ENCODE peak calls at places on chromosome 18, in nine cellular contexts. O, E, M, P, U, Z, F, Y and T are unnamed samples.

GRCh38 chr18:371616-371998 is 103.8 kb upstream of the THOC1 start:
- DNase-seq in O (no peak), E (no peak), M (no peak), P (no peak), U (no peak), Z (no peak), F (no peak), Y (peak; percentile 33), T (no peak)

GRCh38 chr18:79988925-79989361 is 580 bp upstream of the TXNL4A start:
- DNase-seq in O (no peak), E (peak; percentile 59), M (peak; percentile 57), P (peak; percentile 47), U (peak; percentile 33), Z (peak; percentile 33), F (no peak), Y (peak; percentile 62), T (peak; percentile 55)

GRCh38 chr18:2425426-2426317 is 145.6 kb downstream of the METTL4 start:
- DNase-seq in O (no peak), E (peak; percentile 28), M (no peak), P (peak; percentile 39), U (peak; percentile 9), Z (no peak), F (no peak), Y (peak; percentile 34), T (no peak)

GRCh38 chr18:2654105-2654827 is 1.3 kb upstream of the SMCHD1 start:
- DNase-seq in O (no peak), E (peak; percentile 3), M (no peak), P (no peak), U (peak; percentile 56), Z (no peak), F (no peak), Y (no peak), T (no peak)

GRCh38 chr18:73793386-73793785 is 354.2 kb downstream of the FBXO15 start:
- DNase-seq in O (no peak), E (peak; percentile 75), M (no peak), P (no peak), U (peak; percentile 70), Z (no peak), F (no peak), Y (no peak), T (no peak)

GRCh38 chr18:49031511-49032188 is 80.9 kb upstream of the SMAD7 start:
- DNase-seq in O (peak; percentile 13), E (no peak), M (no peak), P (no peak), U (no peak), Z (no peak), F (no peak), Y (no peak), T (no peak)

GRCh38 chr18:11970466-11971220 is 10.7 kb upstream of the IMPA2 start:
- DNase-seq in O (no peak), E (no peak), M (no peak), P (no peak), U (no peak), Z (no peak), F (no peak), Y (no peak), T (no peak)

GRCh38 chr18:44079602-44080001 is 601.1 kb upstream of the SETBP1 start:
- DNase-seq in O (no peak), E (peak; percentile 70), M (no peak), P (peak; percentile 23), U (peak; percentile 57), Z (no peak), F (no peak), Y (peak; percentile 22), T (no peak)

GRCh38 chr18:37537868-37538525 is 27.6 kb downstream of the CELF4 start:
- DNase-seq in O (peak; percentile 58), E (peak; percentile 44), M (peak; percentile 80), P (peak; percentile 63), U (peak; percentile 41), Z (peak; percentile 87), F (peak; percentile 93), Y (peak; percentile 59), T (peak; percentile 80)

GRCh38 chr18:63318882-63319382 is 637 bp downstream of the BCL2 start:
- DNase-seq in O (no peak), E (no peak), M (no peak), P (no peak), U (no peak), Z (no peak), F (no peak), Y (no peak), T (no peak)

GRCh38 chr18:33918571-33918970 is 306.1 kb downstream of the NOL4 start:
- DNase-seq in O (no peak), E (no peak), M (no peak), P (no peak), U (no peak), Z (no peak), F (no peak), Y (no peak), T (no peak)

GRCh38 chr18:33914399-33914798 is 310.3 kb downstream of the NOL4 start:
- DNase-seq in O (no peak), E (no peak), M (no peak), P (peak; percentile 4), U (peak; percentile 39), Z (no peak), F (no peak), Y (no peak), T (no peak)

GRCh38 chr18:33916200-33916599 is 308.5 kb downstream of the NOL4 start:
- DNase-seq in O (no peak), E (no peak), M (no peak), P (no peak), U (peak; percentile 2), Z (no peak), F (no peak), Y (no peak), T (no peak)
- TF ChIP-seq CTCF in O (no peak), E (no peak), M (no peak), P (no peak), U (no peak), Z (no peak), F (peak; percentile 44), Y (no peak), T (no peak)

GRCh38 chr18:69636529-69637301 is 236.0 kb downstream of the DOK6 start:
- DNase-seq in O (no peak), E (no peak), M (no peak), P (no peak), U (no peak), Z (peak; percentile 19), F (no peak), Y (no peak), T (no peak)
- TF ChIP-seq CTCF in O (no peak), E (peak; percentile 33), M (peak; percentile 20), P (no peak), U (peak; percentile 52), Z (peak; percentile 44), F (no peak), Y (peak; percentile 30), T (no peak)

GRCh38 chr18:76687271-76688006 is 134.9 kb upstream of the ZNF236 start:
- DNase-seq in O (no peak), E (peak; percentile 15), M (no peak), P (peak; percentile 42), U (no peak), Z (peak; percentile 60), F (no peak), Y (no peak), T (no peak)

GRCh38 chr18:76688724-76689472 is 133.5 kb upstream of the ZNF236 start:
- DNase-seq in O (no peak), E (no peak), M (no peak), P (no peak), U (no peak), Z (no peak), F (no peak), Y (no peak), T (no peak)

GRCh38 chr18:76691800-76692199 is 130.6 kb upstream of the ZNF236 start:
- DNase-seq in O (no peak), E (peak; percentile 22), M (no peak), P (no peak), U (no peak), Z (no peak), F (no peak), Y (no peak), T (no peak)

GRCh38 chr18:76686737-76687231 is 135.6 kb upstream of the ZNF236 start:
- DNase-seq in O (peak; percentile 43), E (peak; percentile 57), M (peak; percentile 67), P (peak; percentile 75), U (peak; percentile 70), Z (peak; percentile 53), F (peak; percentile 70), Y (peak; percentile 65), T (peak; percentile 48)

GRCh38 chr18:76689646-76690264 is 132.6 kb upstream of the ZNF236 start:
- DNase-seq in O (no peak), E (no peak), M (no peak), P (peak; percentile 22), U (no peak), Z (no peak), F (no peak), Y (no peak), T (no peak)
- TF ChIP-seq CTCF in O (no peak), E (no peak), M (no peak), P (no peak), U (peak; percentile 18), Z (no peak), F (no peak), Y (no peak), T (no peak)

GRCh38 chr18:23703987-23704384 is 14.7 kb downstream of the LAMA3 start:
- DNase-seq in O (no peak), E (no peak), M (no peak), P (no peak), U (no peak), Z (no peak), F (no peak), Y (no peak), T (no peak)

GRCh38 chr18:23702606-23703005 is 13.4 kb downstream of the LAMA3 start:
- DNase-seq in O (no peak), E (no peak), M (no peak), P (no peak), U (no peak), Z (no peak), F (no peak), Y (no peak), T (no peak)

GRCh38 chr18:23704806-23705205 is 15.6 kb downstream of the LAMA3 start:
- DNase-seq in O (no peak), E (no peak), M (no peak), P (no peak), U (no peak), Z (no peak), F (no peak), Y (no peak), T (no peak)

GRCh38 chr18:23701544-23702064 is 12.4 kb downstream of the LAMA3 start:
- DNase-seq in O (no peak), E (no peak), M (no peak), P (no peak), U (no peak), Z (no peak), F (no peak), Y (no peak), T (no peak)

DNA sequence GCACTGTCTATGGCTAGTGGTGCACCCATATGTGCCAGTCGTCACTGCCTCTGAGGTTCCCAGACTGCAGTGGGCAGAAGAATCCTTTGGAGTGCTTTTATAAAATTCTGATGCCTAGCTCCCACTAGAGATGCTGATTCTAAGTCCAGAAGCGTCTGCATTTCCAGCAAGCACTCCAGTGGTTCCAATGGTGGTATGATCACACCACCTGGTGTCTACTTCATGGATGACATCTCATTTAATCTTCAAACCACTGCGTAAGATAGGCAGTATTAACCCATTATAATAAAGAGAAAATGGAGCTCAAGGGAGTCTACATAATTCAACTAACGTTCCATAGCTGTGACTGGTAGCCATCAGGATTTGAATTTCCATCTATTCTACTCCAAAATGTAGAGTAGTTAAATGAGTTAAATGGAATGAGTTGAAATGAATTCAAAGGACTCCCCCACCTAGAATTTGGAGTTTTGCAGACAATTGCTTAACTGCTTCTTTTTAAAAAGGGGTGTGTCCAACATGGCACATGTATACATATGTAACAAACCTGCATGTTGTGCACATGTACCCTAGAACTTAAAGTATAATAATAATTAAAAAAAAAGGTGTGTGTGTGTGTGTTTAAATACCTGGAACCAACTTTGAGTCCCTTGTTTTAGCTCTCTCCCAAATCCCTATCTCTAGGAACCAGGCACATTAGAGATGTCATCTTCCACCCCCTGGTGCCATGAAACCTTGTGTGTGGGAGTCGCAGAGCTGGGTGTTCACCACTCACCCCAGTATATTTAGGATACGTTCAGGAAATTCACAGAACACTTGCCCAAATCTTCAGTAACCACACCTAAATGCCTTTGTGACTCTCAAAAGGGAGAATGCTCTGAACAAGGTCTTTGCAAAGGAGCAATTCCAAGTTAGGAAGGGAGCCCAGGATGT is 14.1 kb downstream of the LAMA3 start:
- DNase-seq in O (peak; percentile 36), E (peak; percentile 79), M (no peak), P (peak; percentile 76), U (peak; percentile 80), Z (peak; percentile 45), F (no peak), Y (peak; percentile 68), T (no peak)
- TF ChIP-seq CTCF in O (peak; percentile 43), E (peak; percentile 83), M (peak; percentile 42), P (peak; percentile 62), U (peak; percentile 87), Z (peak; percentile 45), F (peak; percentile 31), Y (peak; percentile 76), T (peak; percentile 26)